ENCODE peak calls at places on chromosomes 16 and 17, in nine cellular contexts. U is cardiac muscle cell, L is esophagus squamous epithelium, V is HFF-Myc, W is fibroblast of mammary gland, G is endothelial cell of umbilical vein, B is heart left ventricle, Q is IMR-90, P is adrenal gland. Y is an unnamed sample.

GRCh38 chr17:45871718-45872117 is 22.6 kb upstream of the MAPT start:
- DNase-seq in W (no peak), Q (no peak), B (no peak), V (no peak), P (no peak), U (no peak), G (no peak), L (no peak), Y (no peak)

GRCh38 chr16:17444658-17445057 is 26.1 kb downstream of the XYLT1 start:
- DNase-seq in G (no peak), L (no peak), W (no peak), B (no peak), U (no peak), P (no peak), V (no peak), Q (no peak), Y (no peak)

GRCh38 chr17:41959336-41960095 is 7.1 kb upstream of the CNP start:
- DNase-seq in Q (peak), B (no peak), G (peak), V (peak), W (peak), P (no peak), L (no peak), U (peak), Y (peak)

GRCh38 chr17:48871551-48872351 is 20.8 kb upstream of the ATP5MC1 start:
- DNase-seq in Q (no peak), B (peak), G (peak), L (no peak), W (no peak), V (no peak), P (peak), U (peak), Y (no peak)

GRCh38 chr17:21193031-21193430 is 20.9 kb downstream of the TMEM11 start:
- DNase-seq in V (no peak), Q (no peak), P (no peak), L (no peak), U (no peak), W (no peak), G (no peak), B (no peak), Y (no peak)

GRCh38 chr16:20074089-20074956 is 633 bp upstream of the GPR139 start:
- DNase-seq in P (no peak), U (no peak), V (no peak), W (no peak), L (no peak), B (no peak), G (no peak), Q (no peak), Y (no peak)

GRCh38 chr17:58281511-58282011 is 826 bp upstream of the MPO start:
- DNase-seq in W (no peak), U (no peak), V (no peak), Q (no peak), G (no peak), L (no peak), P (no peak), B (no peak), Y (no peak)

GRCh38 chr17:53033297-53033696 is 789.4 kb upstream of the KIF2B start:
- DNase-seq in G (no peak), V (no peak), B (no peak), P (no peak), L (no peak), W (no peak), U (no peak), Q (no peak), Y (no peak)

GRCh38 chr17:39740357-39741111 is 2.8 kb downstream of the GRB7 start:
- DNase-seq in G (peak), W (peak), B (no peak), P (no peak), V (no peak), Q (peak), U (peak), L (no peak), Y (no peak)

GRCh38 chr16:88058136-88058535 is 106.9 kb downstream of the BANP start:
- DNase-seq in B (no peak), W (no peak), P (no peak), V (no peak), Q (no peak), G (no peak), L (no peak), U (no peak), Y (no peak)

GRCh38 chr16:89808453-89808939 is 8.0 kb downstream of the FANCA start:
- DNase-seq in U (no peak), W (no peak), L (no peak), P (no peak), G (no peak), Q (no peak), B (no peak), V (no peak), Y (no peak)

GRCh38 chr17:7034955-7035590 is 742 bp upstream of the SLC16A13 start:
- DNase-seq in L (no peak), G (peak), U (no peak), B (no peak), W (no peak), P (no peak), Q (no peak), V (no peak), Y (no peak)

GRCh38 chr16:16021988-16022682 is 72.7 kb downstream of the ABCC1 start:
- DNase-seq in B (peak), L (peak), V (peak), W (peak), P (peak), G (peak), U (peak), Q (peak), Y (peak)

GRCh38 chr17:61713035-61713434 is 122.0 kb upstream of the NACA2 start:
- DNase-seq in B (no peak), U (no peak), W (no peak), L (no peak), P (no peak), Q (no peak), V (no peak), G (no peak), Y (no peak)

GRCh38 chr17:83015511-83015910 is 63.9 kb upstream of the METRNL start:
- DNase-seq in P (no peak), U (no peak), B (no peak), L (no peak), V (no peak), W (no peak), Q (no peak), G (no peak), Y (no peak)

GRCh38 chr17:50322271-50322670 is 23.7 kb upstream of the XYLT2 start:
- DNase-seq in P (no peak), V (no peak), Q (peak), G (no peak), W (no peak), U (peak), B (no peak), L (no peak), Y (no peak)

GRCh38 chr17:60421273-60422161 is 772 bp upstream of the CHCT1 start:
- DNase-seq in V (no peak), L (no peak), W (peak), Q (peak), U (peak), G (peak), P (peak), B (peak), Y (no peak)

GRCh38 chr17:42459983-42460300 is 1.3 kb downstream of the ATP6V0A1 start:
- DNase-seq in U (peak), Q (peak), P (no peak), G (peak), B (no peak), W (peak), L (no peak), V (no peak), Y (no peak)

GRCh38 chr17:4230142-4230541 is 33.6 kb downstream of the ANKFY1 start:
- DNase-seq in W (peak), V (peak), U (peak), G (peak), L (no peak), Q (peak), P (peak), B (peak), Y (peak)

GRCh38 chr16:86778978-86779377 is 200.6 kb downstream of the FOXL1 start:
- DNase-seq in L (no peak), P (no peak), G (no peak), U (no peak), Q (no peak), W (no peak), V (no peak), B (no peak), Y (no peak)

GRCh38 chr17:80750263-80750662 is 205.6 kb downstream of the RPTOR start:
- DNase-seq in L (no peak), Q (no peak), B (no peak), U (no peak), P (peak), V (no peak), G (peak), W (no peak), Y (no peak)

GRCh38 chr17:2173005-2173404 is 118.1 kb downstream of the HIC1 start:
- DNase-seq in U (peak), P (peak), V (no peak), L (no peak), Q (peak), W (peak), B (peak), G (peak), Y (no peak)

GRCh38 chr17:41967141-41967920 is 736 bp downstream of the CNP start:
- DNase-seq in U (no peak), G (no peak), W (peak), Q (no peak), V (no peak), P (peak), L (no peak), B (no peak), Y (no peak)

GRCh38 chr16:17205279-17206139 is 265.3 kb downstream of the XYLT1 start:
- DNase-seq in U (no peak), L (no peak), P (no peak), W (peak), Q (peak), V (peak), G (no peak), B (no peak), Y (peak)

GRCh38 chr17:80192268-80192667 is 22.4 kb downstream of the CARD14 start:
- DNase-seq in Q (no peak), G (peak), W (no peak), P (peak), L (no peak), B (no peak), V (no peak), U (peak), Y (no peak)

GRCh38 chr17:18182190-18182977 is 1.2 kb upstream of the ALKBH5 start:
- DNase-seq in L (no peak), V (no peak), B (peak), W (no peak), U (peak), P (peak), G (peak), Q (no peak), Y (no peak)

GRCh38 chr17:32283745-32284207 is 18.1 kb downstream of the RHBDL3 start:
- DNase-seq in L (no peak), G (no peak), U (peak), W (peak), Q (peak), V (no peak), B (no peak), P (no peak), Y (no peak)

GRCh38 chr16:77059441-77059840 is 131.5 kb upstream of the MON1B start:
- DNase-seq in W (no peak), V (no peak), Q (no peak), L (no peak), U (peak), B (no peak), G (peak), P (no peak), Y (no peak)

GRCh38 chr17:9905902-9906301 is 831 bp upstream of the RCVRN start:
- DNase-seq in W (peak), L (no peak), Q (no peak), U (peak), B (no peak), P (no peak), G (no peak), V (no peak), Y (no peak)

GRCh38 chr16:80459331-80459777 is 81.4 kb upstream of the DYNLRB2 start:
- DNase-seq in P (no peak), Q (no peak), U (peak), B (peak), L (no peak), V (no peak), G (no peak), W (peak), Y (no peak)

GRCh38 chr17:11928436-11928835 is 68.8 kb downstream of the ZNF18 start:
- DNase-seq in V (no peak), B (no peak), L (no peak), Q (no peak), G (no peak), W (no peak), U (no peak), P (no peak), Y (no peak)

GRCh38 chr16:53529529-53529928 is 26.5 kb upstream of the AKTIP start:
- DNase-seq in V (no peak), B (no peak), Q (no peak), G (no peak), U (no peak), P (no peak), L (no peak), W (no peak), Y (no peak)

GRCh38 chr16:76535-77272 is 1.3 kb upstream of the MPG start:
- DNase-seq in L (no peak), V (no peak), P (no peak), U (peak), B (peak), G (peak), W (peak), Q (peak), Y (no peak)

GRCh38 chr17:31674717-31675349 is 184.2 kb downstream of the COPRS start:
- DNase-seq in Q (peak), P (no peak), G (no peak), V (peak), B (no peak), U (peak), W (peak), L (no peak), Y (no peak)

GRCh38 chr16:29812754-29813643 is 1.0 kb downstream of the PRRT2 start:
- DNase-seq in B (no peak), L (no peak), W (no peak), G (no peak), V (no peak), Q (no peak), U (no peak), P (no peak), Y (no peak)
- H3K4me3 ChIP-seq in B (peak), L (peak), W (peak), G (no peak), V (peak), Q (peak), U (peak), P (no peak), Y (peak)

GRCh38 chr17:417691-418420 is 65.2 kb upstream of the RPH3AL start:
- DNase-seq in Q (no peak), W (no peak), V (no peak), B (no peak), P (no peak), L (no peak), U (no peak), G (no peak), Y (no peak)

GRCh38 chr17:413706-414440 is 61.3 kb upstream of the RPH3AL start:
- DNase-seq in G (peak), V (no peak), B (no peak), L (no peak), W (no peak), U (no peak), P (no peak), Q (no peak), Y (no peak)

GRCh38 chr17:419073-419735 is 66.6 kb upstream of the RPH3AL start:
- DNase-seq in Q (no peak), P (no peak), G (no peak), V (no peak), B (no peak), U (no peak), W (no peak), L (no peak), Y (no peak)

GRCh38 chr17:418421-418751 is 65.8 kb upstream of the RPH3AL start:
- DNase-seq in W (no peak), P (no peak), G (no peak), V (no peak), B (no peak), L (no peak), Q (no peak), U (no peak), Y (no peak)

DNA sequence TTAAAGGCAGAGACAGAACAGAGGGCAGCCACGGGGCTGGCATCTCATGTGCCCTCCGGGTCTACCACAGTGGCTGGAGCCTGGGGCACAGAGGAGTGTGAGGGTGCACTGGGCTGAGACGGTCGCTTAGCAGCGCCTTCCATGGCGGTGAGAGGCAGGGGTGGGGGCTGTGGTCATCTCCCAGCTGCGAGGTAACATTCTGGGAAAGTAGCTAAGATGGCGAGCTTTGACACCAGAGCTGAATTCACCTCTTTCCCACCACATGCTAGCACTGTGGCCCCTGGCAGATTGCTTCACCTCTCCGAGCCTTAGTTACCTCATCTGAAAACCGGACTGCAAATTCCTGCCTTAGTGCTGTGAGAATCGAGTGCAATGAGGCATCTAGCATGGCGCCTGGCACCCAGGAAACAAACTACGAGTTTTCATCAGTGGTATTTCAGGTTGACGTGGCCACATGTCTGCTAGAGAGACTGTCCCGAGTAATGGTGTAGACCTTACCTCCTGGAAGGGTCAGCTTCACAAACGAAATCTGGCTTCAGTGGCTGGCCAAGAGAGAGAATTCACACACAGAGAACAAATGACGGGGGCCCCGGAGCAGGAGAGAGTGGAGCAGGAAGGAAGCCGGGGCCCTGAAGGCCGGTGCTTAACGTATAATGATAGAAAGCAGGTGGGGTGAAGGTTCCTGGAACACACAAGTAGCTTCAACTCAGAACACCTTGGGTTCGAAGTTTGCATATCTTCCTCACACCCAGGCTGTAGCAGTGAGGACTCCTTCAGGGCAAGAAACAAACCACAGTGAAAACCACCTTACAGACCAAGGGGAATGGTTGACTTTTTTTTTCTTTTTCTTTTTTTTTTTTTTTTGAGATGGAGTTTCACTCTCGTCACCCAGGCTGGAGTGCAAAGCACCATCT is 63.9 kb upstream of the RPH3AL start:
- DNase-seq in Q (no peak), V (no peak), U (no peak), L (no peak), G (no peak), W (no peak), P (no peak), B (no peak), Y (no peak)
- TF ChIP-seq CTCF in Q (no peak), V (no peak), U (no peak), L (no peak), G (no peak), W (no peak), P (no peak), B (no peak), Y (no peak)

DNA sequence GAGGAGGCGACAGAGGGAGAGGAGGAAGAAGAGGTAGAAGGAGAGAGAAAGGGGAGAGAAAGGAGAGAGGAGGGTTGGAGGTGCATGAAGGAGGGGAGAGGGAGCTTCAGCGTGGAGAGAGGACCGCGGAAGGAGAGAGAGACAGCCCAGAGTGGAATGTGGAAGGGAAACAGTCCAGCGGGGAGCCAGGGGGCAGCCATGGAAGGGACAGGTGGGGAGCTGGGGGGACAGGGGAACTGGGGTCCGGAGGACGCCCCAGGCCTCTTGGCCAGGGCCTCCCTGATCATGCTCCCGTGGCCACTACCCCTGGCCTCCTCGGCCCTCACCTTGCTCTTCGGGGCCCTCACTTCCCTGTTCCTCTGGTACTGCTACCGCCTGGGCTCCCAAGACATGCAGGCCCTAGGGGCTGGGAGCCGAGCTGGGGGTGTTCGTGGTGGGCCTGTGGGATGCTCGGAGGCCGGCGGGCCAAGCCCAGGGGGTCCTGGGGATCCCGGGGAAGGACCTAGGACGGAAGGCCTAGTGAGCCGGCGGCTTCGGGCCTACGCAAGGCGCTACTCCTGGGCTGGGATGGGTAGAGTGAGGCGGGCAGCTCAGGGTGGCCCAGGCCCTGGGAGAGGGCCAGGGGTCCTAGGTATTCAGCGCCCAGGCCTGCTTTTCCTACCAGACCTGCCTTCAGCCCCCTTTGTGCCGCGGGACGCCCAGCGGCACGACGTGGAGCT is 759 bp downstream of the ASPHD1 start:
- DNase-seq in V (no peak), B (no peak), U (no peak), W (no peak), P (no peak), Q (no peak), G (no peak), L (no peak), Y (no peak)
- H3K4me3 ChIP-seq in V (peak), B (peak), U (peak), W (peak), P (no peak), Q (peak), G (peak), L (peak), Y (peak)

DNA sequence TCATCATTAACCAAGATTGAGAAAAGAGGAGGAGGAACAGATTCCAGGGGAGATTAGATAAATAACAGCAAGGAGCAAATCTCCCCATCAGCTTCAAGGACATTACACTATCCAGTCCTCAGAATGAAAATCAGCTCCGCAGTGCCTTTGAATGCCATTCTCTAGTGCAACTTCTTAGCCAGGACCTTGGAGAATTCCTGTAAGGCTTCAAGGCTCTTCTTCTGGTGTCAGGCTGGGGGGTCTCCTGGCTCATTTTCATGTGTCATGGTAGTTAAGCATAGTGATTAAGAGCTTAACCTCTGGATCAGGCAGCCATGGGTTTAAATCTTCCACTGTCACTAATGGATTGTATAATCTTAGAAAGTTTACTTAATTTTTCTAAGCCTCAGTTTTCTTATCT is 137.3 kb upstream of the CCL2 start:
- DNase-seq in U (no peak), G (no peak), Q (no peak), L (no peak), V (no peak), P (no peak), W (no peak), B (no peak), Y (no peak)
- TF ChIP-seq CTCF in U (no peak), G (no peak), Q (no peak), L (no peak), V (no peak), P (no peak), W (no peak), B (no peak), Y (no peak)

GRCh38 chr17:5236871-5237540 is 2.3 kb upstream of the SCIMP start:
- DNase-seq in B (no peak), W (no peak), V (no peak), L (no peak), P (no peak), U (no peak), G (no peak), Q (no peak), Y (no peak)
- H3K4me3 ChIP-seq in B (no peak), W (no peak), V (no peak), L (no peak), P (no peak), U (no peak), G (no peak), Q (no peak), Y (no peak)